ENCODE peak calls at places on chromosome 1, in five cellular contexts. One of them, this sample, is unnamed.
A peak's percentile ranks its signal among the peaks of the same experiment; 100 is the strongest.

GRCh38 chr1:46183119-46183842 is 7.0 kb upstream of the P3R3URF start:
- DNase-seq in A549: peak; percentile 83
- DNase-seq in ovary: peak; percentile 48
- DNase-seq in H1: no peak
- DNase-seq in uterus: peak; percentile 69
- DNase-seq in this sample: peak; percentile 75

GRCh38 chr1:27339213-27339612 is 2.6 kb upstream of the SYTL1 start:
- DNase-seq in uterus: no peak
- DNase-seq in ovary: no peak
- DNase-seq in H1: no peak
- DNase-seq in A549: no peak
- DNase-seq in this sample: no peak

GRCh38 chr1:23548704-23549143 is 10.6 kb downstream of the ID3 start:
- DNase-seq in ovary: no peak
- DNase-seq in A549: no peak
- DNase-seq in H1: no peak
- DNase-seq in uterus: no peak
- DNase-seq in this sample: no peak

GRCh38 chr1:234980224-234980656 is 148.4 kb downstream of the TOMM20 start:
- DNase-seq in H1: no peak
- DNase-seq in A549: no peak
- DNase-seq in uterus: no peak
- DNase-seq in ovary: no peak
- DNase-seq in this sample: no peak

GRCh38 chr1:149884433-149885363 is 14.7 kb upstream of the BOLA1 start:
- DNase-seq in A549: peak; percentile 55
- DNase-seq in ovary: no peak
- DNase-seq in H1: no peak
- DNase-seq in uterus: no peak
- DNase-seq in this sample: no peak

GRCh38 chr1:208880433-208881100 is 636.4 kb upstream of the PLXNA2 start:
- DNase-seq in H1: no peak
- DNase-seq in A549: no peak
- DNase-seq in ovary: no peak
- DNase-seq in uterus: no peak
- DNase-seq in this sample: no peak

GRCh38 chr1:245074232-245074747 is 80.5 kb upstream of the KIF26B start:
- DNase-seq in H1: no peak
- DNase-seq in uterus: peak; percentile 28
- DNase-seq in A549: no peak
- DNase-seq in ovary: no peak
- DNase-seq in this sample: no peak

GRCh38 chr1:226034482-226034881 is 28.0 kb upstream of the H3-3A start:
- DNase-seq in ovary: peak; percentile 66
- DNase-seq in H1: no peak
- DNase-seq in A549: no peak
- DNase-seq in uterus: peak; percentile 74
- DNase-seq in this sample: peak; percentile 81

GRCh38 chr1:26677306-26678115 is 18.3 kb upstream of the ARID1A start:
- DNase-seq in A549: peak; percentile 92
- DNase-seq in uterus: peak; percentile 84
- DNase-seq in ovary: peak; percentile 81
- DNase-seq in H1: no peak
- DNase-seq in this sample: peak; percentile 82

GRCh38 chr1:30728832-30729638 is 5.7 kb upstream of the MATN1 start:
- DNase-seq in H1: no peak
- DNase-seq in uterus: no peak
- DNase-seq in ovary: no peak
- DNase-seq in A549: no peak
- DNase-seq in this sample: no peak

GRCh38 chr1:85553416-85553815 is 27.1 kb upstream of the CCN1 start:
- DNase-seq in uterus: no peak
- DNase-seq in A549: no peak
- DNase-seq in H1: no peak
- DNase-seq in ovary: no peak
- DNase-seq in this sample: no peak

GRCh38 chr1:238399558-238399957 is 508.8 kb upstream of the ZP4 start:
- DNase-seq in uterus: no peak
- DNase-seq in A549: no peak
- DNase-seq in ovary: no peak
- DNase-seq in H1: no peak
- DNase-seq in this sample: no peak

GRCh38 chr1:223760833-223761232 is 48.5 kb downstream of the CAPN2 start:
- DNase-seq in uterus: no peak
- DNase-seq in H1: no peak
- DNase-seq in A549: no peak
- DNase-seq in ovary: no peak
- DNase-seq in this sample: no peak

GRCh38 chr1:6171546-6172124 is 8.5 kb downstream of the CHD5 start:
- DNase-seq in ovary: no peak
- DNase-seq in H1: no peak
- DNase-seq in uterus: no peak
- DNase-seq in A549: peak; percentile 33
- DNase-seq in this sample: no peak

GRCh38 chr1:9539829-9540550 is 725 bp downstream of the SLC25A33 start:
- DNase-seq in uterus: peak; percentile 39
- DNase-seq in H1: no peak
- DNase-seq in ovary: peak; percentile 69
- DNase-seq in A549: peak; percentile 53
- DNase-seq in this sample: no peak

GRCh38 chr1:34162852-34163766 is 1.9 kb downstream of the CSMD2 start:
- DNase-seq in A549: peak; percentile 74
- DNase-seq in uterus: no peak
- DNase-seq in H1: peak; percentile 86
- DNase-seq in ovary: no peak
- DNase-seq in this sample: no peak

GRCh38 chr1:248853023-248853422 is 5.9 kb downstream of the ZNF692 start:
- DNase-seq in A549: no peak
- DNase-seq in H1: no peak
- DNase-seq in ovary: no peak
- DNase-seq in uterus: no peak
- DNase-seq in this sample: no peak

GRCh38 chr1:31859719-31860118 is 43.9 kb upstream of the SPOCD1 start:
- DNase-seq in ovary: no peak
- DNase-seq in H1: no peak
- DNase-seq in uterus: no peak
- DNase-seq in A549: no peak
- DNase-seq in this sample: no peak

GRCh38 chr1:18926315-18927081 is 24.1 kb upstream of the ALDH4A1 start:
- DNase-seq in A549: peak; percentile 73
- DNase-seq in H1: no peak
- DNase-seq in ovary: no peak
- DNase-seq in uterus: peak; percentile 71
- DNase-seq in this sample: peak; percentile 63

GRCh38 chr1:168470821-168471473 is 72.8 kb downstream of the XCL2 start:
- DNase-seq in ovary: no peak
- DNase-seq in A549: peak; percentile 54
- DNase-seq in uterus: no peak
- DNase-seq in H1: no peak
- DNase-seq in this sample: no peak

GRCh38 chr1:223776075-223776814 is 63.9 kb downstream of the CAPN2 start:
- DNase-seq in ovary: no peak
- DNase-seq in H1: no peak
- DNase-seq in uterus: no peak
- DNase-seq in A549: peak; percentile 83
- DNase-seq in this sample: no peak

GRCh38 chr1:55490556-55490955 is 275.4 kb upstream of the USP24 start:
- DNase-seq in A549: no peak
- DNase-seq in H1: no peak
- DNase-seq in ovary: no peak
- DNase-seq in uterus: no peak
- DNase-seq in this sample: no peak

GRCh38 chr1:29398431-29398830 is 162.1 kb downstream of the PTPRU start:
- DNase-seq in uterus: no peak
- DNase-seq in A549: no peak
- DNase-seq in ovary: no peak
- DNase-seq in H1: no peak
- DNase-seq in this sample: peak; percentile 49

GRCh38 chr1:228721407-228721806 is 13.9 kb upstream of the RHOU start:
- DNase-seq in uterus: no peak
- DNase-seq in ovary: no peak
- DNase-seq in H1: no peak
- DNase-seq in A549: no peak
- DNase-seq in this sample: peak; percentile 59

GRCh38 chr1:36389960-36390359 is 4.2 kb upstream of the STK40 start:
- DNase-seq in H1: no peak
- DNase-seq in uterus: no peak
- DNase-seq in ovary: no peak
- DNase-seq in A549: no peak
- DNase-seq in this sample: no peak

GRCh38 chr1:205301842-205302588 is 19.5 kb downstream of the NUAK2 start:
- DNase-seq in H1: no peak
- DNase-seq in ovary: no peak
- DNase-seq in uterus: no peak
- DNase-seq in A549: peak; percentile 82
- DNase-seq in this sample: no peak

GRCh38 chr1:223363856-223364684 is at the start of gene SUSD4:
- DNase-seq in A549: peak; percentile 27
- DNase-seq in H1: no peak
- DNase-seq in ovary: peak; percentile 67
- DNase-seq in uterus: no peak
- DNase-seq in this sample: no peak

GRCh38 chr1:70033266-70033873 is 172.0 kb downstream of the LRRC40 start:
- DNase-seq in A549: no peak
- DNase-seq in H1: no peak
- DNase-seq in ovary: no peak
- DNase-seq in uterus: no peak
- DNase-seq in this sample: no peak

GRCh38 chr1:214902636-214903320 is 179.8 kb upstream of the KCNK2 start:
- DNase-seq in H1: no peak
- DNase-seq in A549: no peak
- DNase-seq in ovary: no peak
- DNase-seq in uterus: no peak
- DNase-seq in this sample: no peak

GRCh38 chr1:204299828-204300365 is 59.8 kb downstream of the PLEKHA6 start:
- DNase-seq in uterus: no peak
- DNase-seq in ovary: no peak
- DNase-seq in H1: no peak
- DNase-seq in A549: no peak
- DNase-seq in this sample: no peak

GRCh38 chr1:65528104-65528503 is 107.6 kb downstream of the LEPR start:
- DNase-seq in uterus: no peak
- DNase-seq in A549: no peak
- DNase-seq in ovary: no peak
- DNase-seq in H1: no peak
- DNase-seq in this sample: no peak

GRCh38 chr1:4971666-4972065 is 317.3 kb downstream of the AJAP1 start:
- DNase-seq in uterus: no peak
- DNase-seq in H1: no peak
- DNase-seq in ovary: no peak
- DNase-seq in A549: no peak
- DNase-seq in this sample: no peak

GRCh38 chr1:107963601-107964396 is 1.2 kb downstream of the VAV3 start:
- DNase-seq in ovary: no peak
- DNase-seq in H1: no peak
- DNase-seq in uterus: no peak
- DNase-seq in A549: no peak
- DNase-seq in this sample: no peak

GRCh38 chr1:190029441-190029840 is 448.2 kb downstream of the BRINP3 start:
- DNase-seq in H1: no peak
- DNase-seq in uterus: no peak
- DNase-seq in ovary: no peak
- DNase-seq in A549: peak; percentile 14
- DNase-seq in this sample: no peak

GRCh38 chr1:41660570-41661427 is 176.3 kb upstream of the EDN2 start:
- DNase-seq in uterus: no peak
- DNase-seq in H1: no peak
- DNase-seq in ovary: no peak
- DNase-seq in A549: no peak
- DNase-seq in this sample: no peak

GRCh38 chr1:41661428-41662060 is 177.1 kb upstream of the EDN2 start:
- DNase-seq in H1: no peak
- DNase-seq in A549: no peak
- DNase-seq in ovary: no peak
- DNase-seq in uterus: no peak
- DNase-seq in this sample: no peak

GRCh38 chr1:41663671-41664400 is 179.4 kb upstream of the EDN2 start:
- DNase-seq in A549: no peak
- DNase-seq in ovary: no peak
- DNase-seq in uterus: no peak
- DNase-seq in H1: no peak
- DNase-seq in this sample: no peak

GRCh38 chr1:41662656-41663437 is 178.4 kb upstream of the EDN2 start:
- DNase-seq in uterus: peak; percentile 49
- DNase-seq in A549: peak; percentile 23
- DNase-seq in ovary: peak; percentile 43
- DNase-seq in H1: no peak
- DNase-seq in this sample: peak; percentile 55

GRCh38 chr1:41662061-41662655 is 177.7 kb upstream of the EDN2 start:
- DNase-seq in uterus: peak; percentile 62
- DNase-seq in H1: no peak
- DNase-seq in A549: peak; percentile 31
- DNase-seq in ovary: peak; percentile 48
- DNase-seq in this sample: no peak
- TF ChIP-seq POLR2A in uterus: peak; percentile 26
- TF ChIP-seq POLR2A in H1: no peak
- TF ChIP-seq POLR2A in A549: no peak
- TF ChIP-seq POLR2A in ovary: no peak
- TF ChIP-seq POLR2A in this sample: no peak

GRCh38 chr1:66809736-66810326 is 8.8 kb upstream of the INSL5 start:
- DNase-seq in uterus: no peak
- DNase-seq in H1: no peak
- DNase-seq in A549: no peak
- DNase-seq in ovary: no peak
- DNase-seq in this sample: no peak

GRCh38 chr1:66809245-66809644 is 8.2 kb upstream of the INSL5 start:
- DNase-seq in ovary: no peak
- DNase-seq in H1: no peak
- DNase-seq in uterus: no peak
- DNase-seq in A549: no peak
- DNase-seq in this sample: no peak
- TF ChIP-seq CTCF in ovary: no peak
- TF ChIP-seq CTCF in H1: no peak
- TF ChIP-seq CTCF in uterus: no peak
- TF ChIP-seq CTCF in A549: no peak
- TF ChIP-seq CTCF in this sample: no peak

GRCh38 chr1:83860506-83861221 is 138.3 kb downstream of the TTLL7 start:
- DNase-seq in A549: peak; percentile 68
- DNase-seq in ovary: peak; percentile 47
- DNase-seq in H1: peak; percentile 34
- DNase-seq in uterus: peak; percentile 15
- DNase-seq in this sample: peak; percentile 85
- TF ChIP-seq POLR2A in A549: no peak
- TF ChIP-seq POLR2A in ovary: no peak
- TF ChIP-seq POLR2A in H1: no peak
- TF ChIP-seq POLR2A in uterus: no peak
- TF ChIP-seq POLR2A in this sample: no peak

GRCh38 chr1:157948547-157949152 is 44.8 kb upstream of the KIRREL1 start:
- DNase-seq in A549: peak; percentile 53
- DNase-seq in H1: peak; percentile 39
- DNase-seq in ovary: no peak
- DNase-seq in uterus: no peak
- DNase-seq in this sample: no peak
- TF ChIP-seq CTCF in A549: peak; percentile 47
- TF ChIP-seq CTCF in H1: peak; percentile 96
- TF ChIP-seq CTCF in ovary: no peak
- TF ChIP-seq CTCF in uterus: no peak
- TF ChIP-seq CTCF in this sample: no peak

This sample was measured in breast epithelium.